ENCODE peak calls at places on chromosomes 6 and 20, in ten cellular contexts. K is nephron progenitor cell; O is iPS DF 19.7; V is NCI-H1105; P is stomach; M is A549; Q is T-cell; I is activated naive CD8-positive, alpha-beta T cell treated with anti-CD3 and anti-CD28 coated beads, Interleukin-2, amount 50 U/mL, for 24 hours; U is left cardiac atrium; B is spleen. Z is an unnamed sample.
A peak's percentile ranks its signal among the peaks of the same experiment; 100 is the strongest.

GRCh38 chr20:40941023-40941655 is 87.5 kb upstream of the TOP1 start:
- DNase-seq in K (no peak), O (no peak), V (no peak), P (no peak), M (no peak), Q (no peak), I (no peak), U (no peak), B (no peak), Z (no peak)

GRCh38 chr6:121093928-121094327 is 240.4 kb downstream of the TBC1D32 start:
- DNase-seq in K (no peak), O (no peak), V (no peak), P (no peak), M (no peak), Q (no peak), I (no peak), U (no peak), B (no peak), Z (no peak)

GRCh38 chr6:37308084-37308817 is 45.5 kb upstream of the RNF8 start:
- DNase-seq in K (no peak), O (no peak), V (peak; percentile 94), P (no peak), M (no peak), Q (no peak), I (no peak), U (no peak), B (no peak), Z (no peak)

GRCh38 chr20:8656335-8656734 is 412.6 kb upstream of the PLCB4 start:
- DNase-seq in K (no peak), O (no peak), V (no peak), P (no peak), M (peak; percentile 9), Q (no peak), I (no peak), U (peak; percentile 28), B (no peak), Z (no peak)

GRCh38 chr6:12265795-12266194 is 24.4 kb upstream of the EDN1 start:
- DNase-seq in K (no peak), O (no peak), V (no peak), P (no peak), M (no peak), Q (no peak), I (no peak), U (no peak), B (no peak), Z (no peak)

GRCh38 chr6:47404436-47404835 is 73.2 kb upstream of the CD2AP start:
- DNase-seq in K (no peak), O (no peak), V (no peak), P (no peak), M (no peak), Q (no peak), I (no peak), U (no peak), B (no peak), Z (no peak)

GRCh38 chr6:49913656-49914055 is 47.3 kb upstream of the CRISP1 start:
- DNase-seq in K (no peak), O (no peak), V (peak; percentile 61), P (no peak), M (no peak), Q (no peak), I (no peak), U (no peak), B (no peak), Z (no peak)

GRCh38 chr20:38091447-38092216 is 58.1 kb downstream of the RPRD1B start:
- DNase-seq in K (no peak), O (no peak), V (no peak), P (no peak), M (no peak), Q (no peak), I (no peak), U (no peak), B (no peak), Z (no peak)

GRCh38 chr20:9374068-9374467 is 140.3 kb upstream of the LAMP5 start:
- DNase-seq in K (no peak), O (no peak), V (no peak), P (no peak), M (no peak), Q (no peak), I (no peak), U (no peak), B (no peak), Z (no peak)

GRCh38 chr20:50982372-50982771 is 23.8 kb downstream of the MOCS3 start:
- DNase-seq in K (no peak), O (no peak), V (peak; percentile 8), P (peak; percentile 60), M (peak; percentile 80), Q (no peak), I (peak; percentile 21), U (no peak), B (no peak), Z (no peak)

GRCh38 chr6:54135665-54136370 is 24.6 kb downstream of the MLIP start:
- DNase-seq in K (no peak), O (no peak), V (no peak), P (no peak), M (peak; percentile 45), Q (no peak), I (no peak), U (no peak), B (no peak), Z (no peak)

GRCh38 chr6:128158496-128158895 is 257.6 kb upstream of the THEMIS start:
- DNase-seq in K (no peak), O (no peak), V (no peak), P (no peak), M (no peak), Q (no peak), I (no peak), U (no peak), B (no peak), Z (no peak)

GRCh38 chr6:93163146-93163545 is 256.2 kb downstream of the EPHA7 start:
- DNase-seq in K (no peak), O (no peak), V (no peak), P (no peak), M (no peak), Q (no peak), I (no peak), U (no peak), B (no peak), Z (no peak)

Z was measured in HuH-7.5.